ENCODE peak calls at places on chromosome 15, in seven cellular contexts. X is neuronal stem cell; E is memory B cell; H is activated CD4-positive, alpha-beta T cell treated with anti-CD3 and anti-CD28 coated beads, Interleukin-2, amount 50 U/mL, for 24 hours; K is sciatic nerve; L is GM12864; W is fibroblast of lung. Y is an unnamed sample.

GRCh38 chr15:73756390-73756789 is 3.2 kb upstream of the INSYN1 start:
- DNase-seq in X (no peak), E (no peak), H (no peak), K (no peak), L (no peak), W (no peak), Y (no peak)

GRCh38 chr15:22887157-22887951 is 48.9 kb downstream of the NIPA2 start:
- DNase-seq in X (no peak), E (no peak), H (no peak), K (no peak), L (no peak), W (peak; percentile 83), Y (no peak)

GRCh38 chr15:66369773-66370651 is 13.5 kb upstream of the TIPIN start:
- DNase-seq in X (no peak), E (no peak), H (peak; percentile 11), K (no peak), L (no peak), W (peak; percentile 12), Y (no peak)

GRCh38 chr15:80214979-80215378 is 37.0 kb downstream of the CTXND1 start:
- DNase-seq in X (no peak), E (no peak), H (no peak), K (no peak), L (no peak), W (no peak), Y (no peak)

GRCh38 chr15:47846911-47847310 is 129.6 kb downstream of the SEMA6D start:
- DNase-seq in X (no peak), E (no peak), H (no peak), K (no peak), L (no peak), W (no peak), Y (no peak)

GRCh38 chr15:25244731-25245585 is 193.9 kb downstream of the UBE3A start:
- DNase-seq in X (no peak), E (no peak), H (no peak), K (peak; percentile 38), L (no peak), W (no peak), Y (no peak)

GRCh38 chr15:31360843-31361763 is 34.5 kb downstream of the KLF13 start:
- DNase-seq in X (no peak), E (peak; percentile 88), H (no peak), K (no peak), L (peak; percentile 70), W (no peak), Y (peak; percentile 96)

GRCh38 chr15:58303236-58303635 is 128.6 kb upstream of the LIPC start:
- DNase-seq in X (no peak), E (no peak), H (no peak), K (no peak), L (no peak), W (no peak), Y (no peak)

GRCh38 chr15:74789171-74789627 is 7.3 kb downstream of the CSK start:
- DNase-seq in X (no peak), E (peak; percentile 56), H (no peak), K (no peak), L (no peak), W (no peak), Y (peak; percentile 69)

GRCh38 chr15:66700802-66701421 is 1.1 kb upstream of the SMAD6 start:
- DNase-seq in X (peak; percentile 93), E (peak; percentile 74), H (peak; percentile 69), K (peak; percentile 97), L (no peak), W (peak; percentile 95), Y (peak; percentile 82)

GRCh38 chr15:80550219-80550909 is 144.7 kb upstream of the ABHD17C start:
- DNase-seq in X (no peak), E (no peak), H (no peak), K (no peak), L (no peak), W (peak; percentile 85), Y (no peak)

GRCh38 chr15:29968099-29968892 is 114.5 kb upstream of the GOLGA8J start:
- DNase-seq in X (peak; percentile 17), E (no peak), H (no peak), K (no peak), L (no peak), W (no peak), Y (no peak)

GRCh38 chr15:89115547-89115946 is 27.3 kb downstream of the ABHD2 start:
- DNase-seq in X (no peak), E (no peak), H (no peak), K (no peak), L (no peak), W (no peak), Y (no peak)

GRCh38 chr15:75112278-75112847 is 89.0 kb downstream of the PPCDC start:
- DNase-seq in X (no peak), E (no peak), H (no peak), K (no peak), L (no peak), W (no peak), Y (no peak)

GRCh38 chr15:89457086-89457485 is 39.3 kb downstream of the RHCG start:
- DNase-seq in X (no peak), E (no peak), H (no peak), K (no peak), L (peak; percentile 31), W (peak; percentile 19), Y (no peak)